ENCODE peak calls at places on chromosomes 7 and 10, in eight cellular contexts. T is transverse colon, N is GM12878, V is hepatocyte, E is GM20000, D is mucosa of descending colon, L is H1, R is fibroblast of lung. Y is an unnamed sample.

GRCh38 chr7:25968205-25968993 is 183.6 kb upstream of the NFE2L3 start:
- DNase-seq in T (peak), D (peak), N (peak), E (peak), V (no peak), R (no peak), L (no peak), Y (no peak)

GRCh38 chr10:49033939-49034338 is 81.4 kb downstream of the VSTM4 start:
- DNase-seq in E (no peak), D (no peak), L (no peak), T (no peak), R (no peak), N (no peak), V (no peak), Y (no peak)

GRCh38 chr10:32210306-32211045 is 136.5 kb downstream of the EPC1 start:
- DNase-seq in L (peak), T (peak), D (no peak), V (peak), E (no peak), R (peak), N (no peak), Y (no peak)

GRCh38 chr10:125149278-125150047 is 10.9 kb downstream of the CTBP2 start:
- DNase-seq in L (no peak), N (no peak), V (peak), D (peak), R (peak), T (peak), E (no peak), Y (peak)

GRCh38 chr7:46626261-46627037 is 705.4 kb upstream of the IGFBP3 start:
- DNase-seq in N (no peak), T (no peak), V (no peak), E (no peak), D (no peak), R (no peak), L (no peak), Y (no peak)

GRCh38 chr7:1028044-1028770 is 16.1 kb upstream of the GPR146 start:
- DNase-seq in E (peak), N (no peak), R (peak), L (peak), D (peak), V (peak), T (peak), Y (peak)

GRCh38 chr10:96835826-96836365 is 3.8 kb downstream of the LCOR start:
- DNase-seq in E (no peak), D (no peak), R (no peak), N (no peak), L (no peak), V (peak), T (no peak), Y (no peak)

GRCh38 chr10:125160856-125161569 is 650 bp upstream of the CTBP2 start:
- DNase-seq in R (peak), D (peak), L (peak), E (peak), V (peak), T (peak), N (no peak), Y (peak)

GRCh38 chr10:87550741-87551140 is 46.0 kb downstream of the MINPP1 start:
- DNase-seq in V (no peak), E (no peak), L (no peak), N (no peak), R (no peak), D (no peak), T (no peak), Y (no peak)

GRCh38 chr7:149317986-149318672 is 56.1 kb downstream of the ZNF783 start:
- DNase-seq in L (peak), E (peak), N (no peak), T (no peak), R (no peak), D (no peak), V (no peak), Y (no peak)
- TF ChIP-seq CTCF in L (peak), E (no peak), N (peak), T (no peak), R (no peak), D (no peak), V (no peak), Y (no peak)

DNA sequence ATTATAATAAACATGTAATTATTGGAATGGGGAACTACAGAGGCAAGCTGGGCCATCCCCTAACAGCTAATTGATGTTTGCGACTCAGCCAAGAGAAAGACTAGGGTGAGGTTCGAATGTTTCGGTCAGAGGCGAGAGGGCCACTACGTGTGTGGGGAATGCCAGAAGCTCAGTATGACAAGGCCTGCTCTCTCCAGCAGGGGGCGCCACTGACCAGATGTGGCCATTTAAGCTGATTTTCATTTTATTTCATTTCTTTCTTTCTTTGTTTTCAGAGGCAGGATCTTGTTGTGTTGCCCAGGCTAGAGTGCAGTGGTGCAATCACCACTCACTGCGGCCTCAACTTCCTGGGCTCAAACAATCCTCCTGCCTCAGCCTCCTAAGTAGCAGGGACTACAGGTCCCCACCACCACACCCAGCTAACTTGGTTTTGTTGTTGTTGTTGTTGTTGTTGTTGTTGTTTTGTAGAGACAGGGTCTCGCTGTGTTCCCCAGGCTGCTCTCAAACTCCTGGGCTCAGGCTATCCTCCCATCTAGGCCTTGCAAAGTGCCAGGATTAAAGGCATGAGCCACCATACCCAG is 38.1 kb downstream of the TMEM130 start:
- DNase-seq in V (no peak), R (peak), L (no peak), E (no peak), T (peak), N (no peak), D (no peak), Y (peak)
- TF ChIP-seq CTCF in V (peak), R (peak), L (peak), E (peak), T (peak), N (peak), D (peak), Y (peak)

GRCh38 chr7:141150465-141150864 is 76.6 kb downstream of the TMEM178B start:
- DNase-seq in D (no peak), L (no peak), N (no peak), T (no peak), V (no peak), R (no peak), E (no peak), Y (no peak)

GRCh38 chr7:141153231-141153630 is 79.4 kb downstream of the TMEM178B start:
- DNase-seq in D (no peak), L (no peak), E (no peak), N (no peak), V (no peak), T (no peak), R (no peak), Y (no peak)

GRCh38 chr7:141154131-141154732 is 80.4 kb downstream of the TMEM178B start:
- DNase-seq in L (no peak), V (no peak), E (no peak), R (no peak), N (no peak), T (no peak), D (no peak), Y (no peak)

GRCh38 chr7:141147482-141147881 is 73.6 kb downstream of the TMEM178B start:
- DNase-seq in V (no peak), D (no peak), T (no peak), R (no peak), E (no peak), L (no peak), N (no peak), Y (no peak)

DNA sequence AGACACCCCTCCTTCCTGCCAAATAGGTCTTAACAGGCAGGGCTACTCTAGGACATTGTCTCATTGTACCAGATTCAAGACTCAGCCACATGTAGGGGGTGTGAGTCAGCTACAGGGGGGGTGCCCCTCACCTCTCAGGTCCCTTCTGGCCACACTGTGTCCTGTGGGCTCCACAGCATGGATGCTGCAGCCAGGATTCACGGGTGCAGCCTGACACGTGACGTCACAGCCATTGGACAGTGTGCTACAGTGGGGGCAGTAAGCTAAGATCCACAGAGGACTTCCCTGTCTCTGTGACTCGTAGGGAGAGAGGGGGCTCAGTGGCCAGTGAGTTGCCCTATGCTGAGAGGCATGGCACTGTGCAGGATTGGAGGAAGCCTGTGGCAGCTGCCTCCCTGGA is 77.9 kb downstream of the TMEM178B start:
- DNase-seq in D (no peak), L (no peak), R (no peak), E (no peak), N (no peak), V (no peak), T (no peak), Y (no peak)
- TF ChIP-seq CTCF in D (no peak), L (no peak), R (no peak), E (no peak), N (no peak), V (no peak), T (no peak), Y (no peak)

GRCh38 chr10:84743483-84743882 is 415.1 kb downstream of the CCSER2 start:
- DNase-seq in D (no peak), V (no peak), E (no peak), N (no peak), R (no peak), L (no peak), T (no peak), Y (no peak)
- TF ChIP-seq CTCF in D (no peak), V (peak), E (no peak), N (peak), R (no peak), L (no peak), T (peak), Y (peak)

GRCh38 chr10:12252882-12253546 is 57.0 kb downstream of the CDC123 start:
- DNase-seq in V (peak), R (peak), N (no peak), E (peak), T (peak), L (no peak), D (no peak), Y (no peak)
- TF ChIP-seq CTCF in V (peak), R (no peak), N (peak), E (peak), T (peak), L (peak), D (no peak), Y (no peak)

GRCh38 chr7:44327981-44328380 is 2.6 kb upstream of the CAMK2B start:
- DNase-seq in T (no peak), R (no peak), E (no peak), L (no peak), V (no peak), N (no peak), D (no peak), Y (no peak)
- TF ChIP-seq CTCF in T (no peak), R (no peak), E (no peak), L (no peak), V (no peak), N (no peak), D (no peak), Y (no peak)

DNA sequence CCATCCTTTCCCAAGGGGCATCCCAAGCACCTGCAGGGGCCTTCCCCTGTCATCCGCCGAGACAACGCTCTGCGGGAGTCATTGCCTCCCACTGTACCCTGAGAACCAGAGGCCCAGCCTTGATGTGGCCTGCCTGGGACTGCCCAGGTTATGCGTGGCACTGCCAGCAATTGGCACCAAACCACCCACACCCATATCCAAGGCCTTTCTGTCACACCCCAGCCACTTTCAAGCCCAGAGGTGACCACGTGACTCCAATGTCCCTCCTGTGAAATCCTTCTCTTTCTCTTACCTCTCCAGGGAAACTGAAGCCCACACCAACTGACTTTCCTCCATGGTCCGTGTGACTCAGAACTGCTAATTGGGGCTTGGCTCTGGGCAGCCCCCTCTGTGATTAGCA is 123.9 kb downstream of the C10orf105 start:
- DNase-seq in N (no peak), R (no peak), L (no peak), E (no peak), V (no peak), T (no peak), D (no peak), Y (no peak)
- TF ChIP-seq CTCF in N (no peak), R (no peak), L (no peak), E (no peak), V (no peak), T (no peak), D (no peak), Y (no peak)

DNA sequence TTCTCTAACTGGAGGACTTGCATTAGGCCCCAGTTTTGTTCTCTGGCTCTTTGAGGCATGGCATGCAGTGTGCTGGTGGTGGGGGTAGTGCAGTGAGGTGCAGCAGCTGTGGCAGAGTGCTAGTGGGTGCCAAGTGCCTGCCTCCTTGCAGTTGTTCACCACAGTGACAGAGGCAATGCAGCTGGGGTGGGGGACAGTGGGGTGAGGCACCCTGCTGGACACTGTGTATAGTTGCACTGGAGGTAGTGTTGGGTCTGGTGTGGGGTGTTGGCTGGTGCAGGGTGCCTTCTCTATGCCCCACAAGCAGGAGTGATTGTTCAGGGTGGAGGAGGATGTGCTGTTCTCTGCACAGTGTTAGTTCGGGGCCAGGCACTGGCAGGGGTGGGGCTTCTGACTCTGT is 21.7 kb upstream of the KEL start:
- DNase-seq in T (no peak), R (no peak), N (no peak), V (no peak), D (no peak), L (no peak), E (no peak), Y (no peak)
- TF ChIP-seq CTCF in T (no peak), R (no peak), N (no peak), V (no peak), D (no peak), L (peak), E (no peak), Y (no peak)

Y was measured in heart right ventricle.